ENCODE peak calls at places on chromosome 20, in six cellular contexts. One of them, this sample, is unnamed.
A peak's percentile ranks its signal among the peaks of the same experiment; 100 is the strongest.

GRCh38 chr20:34579191-34579661 is 20.7 kb downstream of the MAP1LC3A start:
- DNase-seq in H1: no peak
- DNase-seq in WTC11: no peak
- DNase-seq in GM23338: no peak
- DNase-seq in K562: no peak
- DNase-seq in HepG2: peak; percentile 45
- DNase-seq in this sample: no peak

GRCh38 chr20:24469116-24470030 is at the start of gene SYNDIG1:
- DNase-seq in H1: no peak
- DNase-seq in K562: no peak
- DNase-seq in GM23338: peak; percentile 84
- DNase-seq in HepG2: no peak
- DNase-seq in WTC11: peak; percentile 73
- DNase-seq in this sample: no peak

GRCh38 chr20:35062478-35062877 is 30.1 kb downstream of the TRPC4AP start:
- DNase-seq in H1: no peak
- DNase-seq in GM23338: no peak
- DNase-seq in WTC11: no peak
- DNase-seq in HepG2: no peak
- DNase-seq in K562: no peak
- DNase-seq in this sample: no peak

GRCh38 chr20:14622796-14623195 is 285.4 kb upstream of the FLRT3 start:
- DNase-seq in K562: no peak
- DNase-seq in GM23338: peak; percentile 47
- DNase-seq in WTC11: peak; percentile 27
- DNase-seq in H1: peak; percentile 21
- DNase-seq in HepG2: peak; percentile 27
- DNase-seq in this sample: no peak

GRCh38 chr20:51163996-51164600 is 141.2 kb upstream of the KCNG1 start:
- DNase-seq in GM23338: no peak
- DNase-seq in HepG2: no peak
- DNase-seq in H1: no peak
- DNase-seq in K562: no peak
- DNase-seq in WTC11: no peak
- DNase-seq in this sample: no peak

GRCh38 chr20:10323729-10324128 is 105.1 kb downstream of the SNAP25 start:
- DNase-seq in GM23338: no peak
- DNase-seq in H1: no peak
- DNase-seq in K562: no peak
- DNase-seq in HepG2: no peak
- DNase-seq in WTC11: no peak
- DNase-seq in this sample: no peak

GRCh38 chr20:1286267-1287036 is 20.4 kb downstream of the SNPH start:
- DNase-seq in K562: no peak
- DNase-seq in WTC11: no peak
- DNase-seq in GM23338: no peak
- DNase-seq in HepG2: no peak
- DNase-seq in H1: no peak
- DNase-seq in this sample: no peak

GRCh38 chr20:51660741-51661608 is 107.2 kb downstream of the ATP9A start:
- DNase-seq in GM23338: no peak
- DNase-seq in WTC11: no peak
- DNase-seq in HepG2: no peak
- DNase-seq in K562: no peak
- DNase-seq in H1: no peak
- DNase-seq in this sample: no peak

GRCh38 chr20:20856306-20856705 is 143.9 kb upstream of the RALGAPA2 start:
- DNase-seq in WTC11: no peak
- DNase-seq in H1: no peak
- DNase-seq in GM23338: no peak
- DNase-seq in HepG2: no peak
- DNase-seq in K562: no peak
- DNase-seq in this sample: no peak

GRCh38 chr20:10800288-10800687 is 126.5 kb upstream of the JAG1 start:
- DNase-seq in WTC11: no peak
- DNase-seq in H1: no peak
- DNase-seq in HepG2: peak; percentile 62
- DNase-seq in K562: no peak
- DNase-seq in GM23338: no peak
- DNase-seq in this sample: no peak

GRCh38 chr20:14189794-14190402 is 147.5 kb downstream of the FLRT3 start:
- DNase-seq in WTC11: no peak
- DNase-seq in GM23338: peak; percentile 22
- DNase-seq in HepG2: peak; percentile 30
- DNase-seq in H1: no peak
- DNase-seq in K562: no peak
- DNase-seq in this sample: no peak

GRCh38 chr20:58549681-58550542 is 34.7 kb upstream of the APCDD1L start:
- DNase-seq in HepG2: no peak
- DNase-seq in WTC11: no peak
- DNase-seq in H1: no peak
- DNase-seq in GM23338: no peak
- DNase-seq in K562: no peak
- DNase-seq in this sample: no peak

GRCh38 chr20:32520927-32521203 is 64.3 kb downstream of the NOL4L start:
- DNase-seq in GM23338: no peak
- DNase-seq in HepG2: no peak
- DNase-seq in H1: no peak
- DNase-seq in WTC11: no peak
- DNase-seq in K562: no peak
- DNase-seq in this sample: no peak

GRCh38 chr20:35307666-35308653 is 15.7 kb upstream of the FAM83C start:
- DNase-seq in HepG2: no peak
- DNase-seq in H1: no peak
- DNase-seq in K562: no peak
- DNase-seq in GM23338: no peak
- DNase-seq in WTC11: no peak
- DNase-seq in this sample: no peak

GRCh38 chr20:588476-588875 is 21.6 kb downstream of the TCF15 start:
- DNase-seq in WTC11: no peak
- DNase-seq in K562: no peak
- DNase-seq in GM23338: no peak
- DNase-seq in H1: no peak
- DNase-seq in HepG2: no peak
- DNase-seq in this sample: no peak

GRCh38 chr20:33328738-33329137 is 45.7 kb downstream of the BPIFB1 start:
- DNase-seq in K562: no peak
- DNase-seq in H1: no peak
- DNase-seq in GM23338: no peak
- DNase-seq in WTC11: no peak
- DNase-seq in HepG2: no peak
- DNase-seq in this sample: no peak

GRCh38 chr20:34112600-34113061 is 588 bp upstream of the EIF2S2 start:
- DNase-seq in GM23338: peak; percentile 42
- DNase-seq in HepG2: peak; percentile 48
- DNase-seq in K562: no peak
- DNase-seq in WTC11: peak; percentile 12
- DNase-seq in H1: no peak
- DNase-seq in this sample: no peak

GRCh38 chr20:37669062-37669772 is 24.6 kb upstream of the CTNNBL1 start:
- DNase-seq in HepG2: no peak
- DNase-seq in K562: no peak
- DNase-seq in H1: no peak
- DNase-seq in GM23338: peak; percentile 61
- DNase-seq in WTC11: no peak
- DNase-seq in this sample: no peak

GRCh38 chr20:53708129-53708968 is 114.7 kb upstream of the ZNF217 start:
- DNase-seq in H1: no peak
- DNase-seq in HepG2: no peak
- DNase-seq in K562: no peak
- DNase-seq in WTC11: no peak
- DNase-seq in GM23338: no peak
- DNase-seq in this sample: peak; percentile 94

GRCh38 chr20:50591233-50591852 is 81.2 kb downstream of the PTPN1 start:
- DNase-seq in K562: no peak
- DNase-seq in H1: no peak
- DNase-seq in GM23338: no peak
- DNase-seq in HepG2: no peak
- DNase-seq in WTC11: no peak
- DNase-seq in this sample: no peak

GRCh38 chr20:51570755-51571469 is 28.4 kb upstream of the NFATC2 start:
- DNase-seq in H1: no peak
- DNase-seq in GM23338: no peak
- DNase-seq in HepG2: no peak
- DNase-seq in WTC11: no peak
- DNase-seq in K562: no peak
- DNase-seq in this sample: no peak

GRCh38 chr20:11549172-11550117 is 368.2 kb upstream of the BTBD3 start:
- DNase-seq in WTC11: no peak
- DNase-seq in GM23338: no peak
- DNase-seq in HepG2: no peak
- DNase-seq in H1: no peak
- DNase-seq in K562: no peak
- DNase-seq in this sample: no peak

GRCh38 chr20:24236204-24236603 is 233.2 kb upstream of the SYNDIG1 start:
- DNase-seq in WTC11: no peak
- DNase-seq in H1: no peak
- DNase-seq in GM23338: no peak
- DNase-seq in HepG2: no peak
- DNase-seq in K562: no peak
- DNase-seq in this sample: no peak

GRCh38 chr20:50992733-50993457 is 30.0 kb downstream of the KCNG1 start:
- DNase-seq in WTC11: peak; percentile 74
- DNase-seq in K562: peak; percentile 94
- DNase-seq in H1: peak; percentile 66
- DNase-seq in GM23338: peak; percentile 95
- DNase-seq in HepG2: peak; percentile 89
- DNase-seq in this sample: peak; percentile 17

GRCh38 chr20:51220293-51220706 is 197.4 kb upstream of the KCNG1 start:
- DNase-seq in WTC11: peak; percentile 81
- DNase-seq in H1: no peak
- DNase-seq in GM23338: peak; percentile 74
- DNase-seq in HepG2: peak; percentile 23
- DNase-seq in K562: peak; percentile 72
- DNase-seq in this sample: no peak

DNA sequence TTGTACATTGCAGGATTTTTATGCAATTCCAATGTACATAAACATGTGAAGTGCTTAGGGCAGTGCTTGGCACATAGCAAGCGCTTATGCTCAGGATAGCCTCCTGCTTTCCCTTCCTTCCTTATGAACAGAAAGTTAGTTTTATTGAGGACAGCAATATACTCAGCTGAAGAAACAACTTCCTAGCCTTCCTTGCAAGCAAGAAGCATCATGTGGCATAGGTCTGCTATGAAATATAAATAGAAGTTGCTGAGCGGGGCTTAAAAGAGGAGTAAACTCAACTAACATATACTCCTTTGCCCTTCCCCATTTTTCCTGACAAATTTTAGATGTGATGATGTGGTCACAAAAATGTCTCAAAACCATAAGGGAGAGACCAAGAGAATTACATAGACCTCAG is 98.9 kb downstream of the KIF16B start:
- DNase-seq in H1: no peak
- DNase-seq in WTC11: no peak
- DNase-seq in HepG2: no peak
- DNase-seq in GM23338: no peak
- DNase-seq in K562: no peak
- DNase-seq in this sample: no peak
- TF ChIP-seq CREB1 in H1: no peak
- TF ChIP-seq CREB1 in WTC11: no peak
- TF ChIP-seq CREB1 in HepG2: no peak
- TF ChIP-seq CREB1 in GM23338: no peak
- TF ChIP-seq CREB1 in K562: no peak
- TF ChIP-seq CREB1 in this sample: no peak

DNA sequence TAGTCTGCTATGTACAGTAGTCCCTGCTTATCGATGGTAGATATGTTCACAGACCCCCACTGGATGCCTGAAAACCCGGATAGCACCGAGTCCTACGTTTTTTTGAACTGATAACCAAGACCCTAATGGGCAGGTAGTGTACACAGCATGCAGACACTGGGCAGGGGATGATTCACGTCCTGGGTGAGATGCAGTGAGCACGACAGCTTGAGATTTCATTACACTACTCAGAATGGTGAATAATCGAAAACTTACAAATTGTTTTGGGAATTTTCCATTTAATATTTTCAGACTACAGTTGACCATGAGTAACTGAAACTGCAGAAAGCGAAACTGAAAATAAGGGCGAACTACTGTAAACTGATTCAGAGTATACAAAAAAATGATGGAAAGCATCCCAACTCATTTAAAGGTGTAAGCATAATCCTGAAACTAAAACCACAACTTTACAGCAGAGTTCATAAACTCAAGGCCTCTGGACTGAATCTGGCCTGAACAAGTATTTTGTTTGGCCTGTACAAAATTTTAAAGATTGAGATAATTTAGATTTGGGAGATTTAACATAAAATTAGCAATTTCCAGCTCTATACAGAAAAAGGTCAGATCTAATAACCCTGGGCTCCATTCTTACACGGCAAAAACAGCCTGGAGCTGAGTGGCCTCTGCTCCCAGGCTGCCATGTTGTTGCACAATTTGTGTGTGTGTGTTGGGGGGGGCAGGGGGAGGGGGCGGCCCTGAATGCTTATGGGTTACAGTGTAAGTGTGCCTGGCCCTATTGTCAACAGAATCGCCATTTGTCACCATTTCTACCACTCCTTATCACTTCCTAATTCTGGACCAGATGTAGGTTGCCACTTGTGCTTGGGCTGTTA is 34.9 kb downstream of the RNF24 start:
- DNase-seq in GM23338: peak; percentile 7
- DNase-seq in HepG2: peak; percentile 80
- DNase-seq in H1: no peak
- DNase-seq in WTC11: no peak
- DNase-seq in K562: peak; percentile 62
- DNase-seq in this sample: no peak
- TF ChIP-seq CREB1 in GM23338: no peak
- TF ChIP-seq CREB1 in HepG2: peak; percentile 37
- TF ChIP-seq CREB1 in H1: no peak
- TF ChIP-seq CREB1 in WTC11: no peak
- TF ChIP-seq CREB1 in K562: no peak
- TF ChIP-seq CREB1 in this sample: no peak

GRCh38 chr20:59938221-59938620 is 1.9 kb downstream of the PPP1R3D start:
- DNase-seq in WTC11: no peak
- DNase-seq in GM23338: no peak
- DNase-seq in K562: no peak
- DNase-seq in HepG2: no peak
- DNase-seq in H1: no peak
- DNase-seq in this sample: no peak
- TF ChIP-seq CREB1 in WTC11: no peak
- TF ChIP-seq CREB1 in GM23338: no peak
- TF ChIP-seq CREB1 in K562: no peak
- TF ChIP-seq CREB1 in HepG2: no peak
- TF ChIP-seq CREB1 in H1: no peak
- TF ChIP-seq CREB1 in this sample: no peak

GRCh38 chr20:59817406-59817805 is 116.0 kb downstream of the SYCP2 start:
- DNase-seq in WTC11: no peak
- DNase-seq in H1: no peak
- DNase-seq in GM23338: no peak
- DNase-seq in HepG2: no peak
- DNase-seq in K562: no peak
- DNase-seq in this sample: no peak

GRCh38 chr20:59819496-59820203 is 113.8 kb downstream of the SYCP2 start:
- DNase-seq in K562: no peak
- DNase-seq in GM23338: no peak
- DNase-seq in H1: no peak
- DNase-seq in HepG2: no peak
- DNase-seq in WTC11: no peak
- DNase-seq in this sample: no peak

GRCh38 chr20:59816146-59816743 is 117.2 kb downstream of the SYCP2 start:
- DNase-seq in GM23338: no peak
- DNase-seq in H1: no peak
- DNase-seq in HepG2: no peak
- DNase-seq in K562: no peak
- DNase-seq in WTC11: no peak
- DNase-seq in this sample: no peak

GRCh38 chr20:59818911-59819310 is 114.5 kb downstream of the SYCP2 start:
- DNase-seq in H1: no peak
- DNase-seq in K562: no peak
- DNase-seq in WTC11: no peak
- DNase-seq in HepG2: no peak
- DNase-seq in GM23338: no peak
- DNase-seq in this sample: no peak

GRCh38 chr20:59817846-59818245 is 115.6 kb downstream of the SYCP2 start:
- DNase-seq in HepG2: no peak
- DNase-seq in H1: no peak
- DNase-seq in GM23338: no peak
- DNase-seq in K562: no peak
- DNase-seq in WTC11: no peak
- DNase-seq in this sample: no peak
- TF ChIP-seq CREB1 in HepG2: no peak
- TF ChIP-seq CREB1 in H1: no peak
- TF ChIP-seq CREB1 in GM23338: no peak
- TF ChIP-seq CREB1 in K562: no peak
- TF ChIP-seq CREB1 in WTC11: no peak
- TF ChIP-seq CREB1 in this sample: no peak